ENCODE peak calls at places on chromosomes 11 and 22, in six cellular contexts. L, W, D, V, I and X are unnamed samples.

GRCh38 chr11:59552844-59553243 is 41.5 kb downstream of the OR4D9 start:
- DNase-seq in L (no peak), W (no peak), D (no peak), V (no peak), I (no peak), X (no peak)

GRCh38 chr11:84022695-84023094 is 736.5 kb upstream of the CCDC90B start:
- DNase-seq in L (no peak), W (no peak), D (no peak), V (no peak), I (no peak), X (no peak)

GRCh38 chr11:33060271-33060670 is 20.9 kb downstream of the TCP11L1 start:
- DNase-seq in L (no peak), W (no peak), D (no peak), V (no peak), I (no peak), X (no peak)

GRCh38 chr11:76653674-76654309 is 16.8 kb downstream of the LRRC32 start:
- DNase-seq in L (no peak), W (no peak), D (peak), V (no peak), I (no peak), X (no peak)

GRCh38 chr11:70481625-70482528 is 83.5 kb downstream of the CTTN start:
- DNase-seq in L (peak), W (no peak), D (no peak), V (no peak), I (no peak), X (no peak)

GRCh38 chr11:88175707-88176066 is 444 bp upstream of the RAB38 start:
- DNase-seq in L (no peak), W (no peak), D (no peak), V (peak), I (peak), X (no peak)

GRCh38 chr22:50537765-50538164 is 7.9 kb upstream of the KLHDC7B start:
- DNase-seq in L (no peak), W (no peak), D (no peak), V (no peak), I (no peak), X (no peak)

GRCh38 chr11:843818-844692 is 1.4 kb downstream of the TSPAN4 start:
- DNase-seq in L (peak), W (no peak), D (peak), V (peak), I (peak), X (no peak)

GRCh38 chr11:128853556-128853955 is 13.5 kb downstream of the KCNJ1 start:
- DNase-seq in L (no peak), W (no peak), D (no peak), V (no peak), I (no peak), X (no peak)

GRCh38 chr11:61172888-61173287 is 11.7 kb upstream of the VPS37C start:
- DNase-seq in L (no peak), W (no peak), D (no peak), V (no peak), I (no peak), X (no peak)

GRCh38 chr11:28384418-28384817 is 276.2 kb downstream of the METTL15 start:
- DNase-seq in L (no peak), W (no peak), D (no peak), V (no peak), I (peak), X (no peak)

GRCh38 chr11:73257342-73258103 is 14.6 kb upstream of the P2RY6 start:
- DNase-seq in L (peak), W (no peak), D (peak), V (no peak), I (peak), X (peak)

GRCh38 chr11:120642196-120642894 is 130.8 kb downstream of the GRIK4 start:
- DNase-seq in L (no peak), W (no peak), D (no peak), V (no peak), I (no peak), X (no peak)

GRCh38 chr11:116532066-116532465 is 240.7 kb downstream of the BUD13 start:
- DNase-seq in L (no peak), W (no peak), D (no peak), V (no peak), I (no peak), X (no peak)

GRCh38 chr11:1411301-1411700 is 21.6 kb downstream of the BRSK2 start:
- DNase-seq in L (no peak), W (no peak), D (no peak), V (no peak), I (no peak), X (no peak)

GRCh38 chr11:94762208-94762607 is 5.9 kb upstream of the AMOTL1 start:
- DNase-seq in L (peak), W (no peak), D (no peak), V (peak), I (no peak), X (no peak)

GRCh38 chr11:18384157-18384641 is 10.2 kb upstream of the LDHA start:
- DNase-seq in L (peak), W (peak), D (peak), V (peak), I (peak), X (no peak)

GRCh38 chr11:119696378-119697157 is 32.4 kb downstream of the NECTIN1 start:
- DNase-seq in L (no peak), W (no peak), D (no peak), V (no peak), I (peak), X (no peak)

GRCh38 chr22:45802074-45802473 is 130.4 kb downstream of the ATXN10 start:
- DNase-seq in L (no peak), W (no peak), D (no peak), V (no peak), I (peak), X (no peak)

GRCh38 chr22:31106001-31106571 is 1.3 kb downstream of the SELENOM start:
- DNase-seq in L (peak), W (no peak), D (no peak), V (no peak), I (no peak), X (no peak)

GRCh38 chr11:65224939-65225283 is 36.9 kb upstream of the POLA2 start:
- DNase-seq in L (no peak), W (no peak), D (peak), V (peak), I (peak), X (no peak)

GRCh38 chr11:77690649-77691048 is 53.1 kb upstream of the CLNS1A start:
- DNase-seq in L (no peak), W (no peak), D (no peak), V (no peak), I (no peak), X (no peak)

GRCh38 chr11:116869610-116870009 is 32.2 kb upstream of the APOA1 start:
- DNase-seq in L (no peak), W (no peak), D (no peak), V (no peak), I (no peak), X (peak)

GRCh38 chr22:20514658-20515406 is 7.4 kb downstream of the MED15 start:
- DNase-seq in L (no peak), W (no peak), D (peak), V (no peak), I (peak), X (peak)

GRCh38 chr22:30297276-30298004 is 8.1 kb upstream of the CASTOR1 start:
- DNase-seq in L (no peak), W (no peak), D (no peak), V (no peak), I (no peak), X (no peak)

GRCh38 chr11:117222991-117223740 is 8.7 kb downstream of the PCSK7 start:
- DNase-seq in L (no peak), W (no peak), D (no peak), V (no peak), I (no peak), X (peak)

GRCh38 chr11:57800444-57801184 is 39.0 kb downstream of the CTNND1 start:
- DNase-seq in L (peak), W (peak), D (no peak), V (peak), I (peak), X (no peak)

GRCh38 chr11:113247231-113247630 is 67.2 kb upstream of the TTC12 start:
- DNase-seq in L (no peak), W (no peak), D (no peak), V (no peak), I (no peak), X (no peak)

GRCh38 chr11:121961228-121961860 is 154.7 kb downstream of the BLID start:
- DNase-seq in L (no peak), W (no peak), D (no peak), V (no peak), I (no peak), X (no peak)

GRCh38 chr11:19980957-19981669 is 179.2 kb downstream of the DBX1 start:
- DNase-seq in L (no peak), W (no peak), D (no peak), V (peak), I (no peak), X (no peak)

GRCh38 chr11:65262381-65262680 is 569 bp downstream of the POLA2 start:
- DNase-seq in L (no peak), W (no peak), D (peak), V (no peak), I (no peak), X (peak)

GRCh38 chr11:109612481-109612880 is 190.5 kb downstream of the C11orf87 start:
- DNase-seq in L (no peak), W (no peak), D (no peak), V (no peak), I (peak), X (no peak)

GRCh38 chr11:110896358-110896757 is 184.1 kb upstream of the ARHGAP20 start:
- DNase-seq in L (no peak), W (no peak), D (no peak), V (no peak), I (no peak), X (no peak)

GRCh38 chr22:19287889-19288288 is 3.6 kb downstream of the CLTCL1 start:
- DNase-seq in L (no peak), W (no peak), D (no peak), V (no peak), I (peak), X (no peak)

GRCh38 chr11:103633037-103633788 is 403.2 kb upstream of the DDI1 start:
- DNase-seq in L (peak), W (no peak), D (no peak), V (no peak), I (no peak), X (no peak)

GRCh38 chr11:15379483-15379882 is 264.8 kb downstream of the INSC start:
- DNase-seq in L (no peak), W (no peak), D (no peak), V (no peak), I (no peak), X (no peak)

GRCh38 chr22:46941958-46942815 is 179.7 kb downstream of the TBC1D22A start:
- DNase-seq in L (no peak), W (no peak), D (peak), V (no peak), I (no peak), X (no peak)

GRCh38 chr22:50192056-50192824 is 6.5 kb downstream of the TRABD start:
- DNase-seq in L (no peak), W (no peak), D (no peak), V (no peak), I (peak), X (no peak)